ENCODE peak calls at places on chromosomes 7 and 10, in seven cellular contexts. S is IMR-90, F is HepG2, V is HCT116, H is thyroid gland, X is esophagus squamous epithelium, Q is heart left ventricle. M is an unnamed sample.

GRCh38 chr7:104894998-104895850 is 118.8 kb upstream of the KMT2E start:
- DNase-seq in V (no peak), F (no peak), X (no peak), S (no peak), H (no peak), Q (no peak), M (no peak)

GRCh38 chr10:62815373-62816111 is 624 bp downstream of the EGR2 start:
- DNase-seq in Q (no peak), F (no peak), X (no peak), S (no peak), H (peak; percentile 20), V (no peak), M (peak; percentile 57)

GRCh38 chr7:42686594-42687156 is 225.2 kb downstream of the C7orf25 start:
- DNase-seq in F (no peak), X (no peak), H (no peak), Q (no peak), V (no peak), S (no peak), M (no peak)

GRCh38 chr10:100506596-100507356 is 12.9 kb downstream of the SEC31B start:
- DNase-seq in F (no peak), S (peak; percentile 86), Q (no peak), V (no peak), H (no peak), X (no peak), M (no peak)

GRCh38 chr10:106577756-106578155 is 586.8 kb downstream of the SORCS1 start:
- DNase-seq in X (no peak), V (no peak), S (no peak), F (no peak), Q (no peak), H (no peak), M (no peak)

GRCh38 chr10:72298774-72299519 is 25.2 kb downstream of the DDIT4 start:
- DNase-seq in S (no peak), V (no peak), H (no peak), F (no peak), Q (no peak), X (no peak), M (no peak)

GRCh38 chr7:64965594-64965993 is 25.2 kb downstream of the ZNF117 start:
- DNase-seq in F (no peak), V (no peak), S (no peak), Q (no peak), H (no peak), X (no peak), M (no peak)

GRCh38 chr7:116539879-116540278 is 15.0 kb downstream of the CAV1 start:
- DNase-seq in H (no peak), Q (no peak), V (no peak), S (no peak), X (no peak), F (no peak), M (no peak)

GRCh38 chr10:132848951-132849545 is 63.1 kb upstream of the NKX6-2 start:
- DNase-seq in Q (no peak), F (no peak), X (no peak), S (no peak), H (no peak), V (no peak), M (peak; percentile 42)

GRCh38 chr10:118442032-118442431 is 99.9 kb upstream of the FAM204A start:
- DNase-seq in Q (no peak), S (no peak), F (no peak), X (no peak), H (no peak), V (no peak), M (no peak)

GRCh38 chr7:45021604-45022296 is 21.7 kb downstream of the CCM2 start:
- DNase-seq in Q (no peak), F (no peak), H (no peak), X (no peak), S (peak; percentile 72), V (no peak), M (no peak)

GRCh38 chr7:91660734-91661355 is 219.7 kb downstream of the MTERF1 start:
- DNase-seq in X (no peak), Q (no peak), V (no peak), S (no peak), H (no peak), F (no peak), M (no peak)

GRCh38 chr10:132669208-132669861 is 116.6 kb downstream of the NKX6-2 start:
- DNase-seq in H (no peak), S (no peak), Q (no peak), F (no peak), V (no peak), X (no peak), M (peak; percentile 39)

GRCh38 chr10:92692085-92692671 is 2.4 kb downstream of the HHEX start:
- DNase-seq in Q (no peak), X (no peak), V (no peak), F (no peak), H (peak; percentile 37), S (no peak), M (no peak)

GRCh38 chr10:14617850-14618249 is 156.8 kb downstream of the FAM107B start:
- DNase-seq in H (no peak), F (no peak), Q (no peak), S (peak; percentile 45), X (no peak), V (no peak), M (no peak)

GRCh38 chr7:148883233-148884048 is 650 bp downstream of the EZH2 start:
- DNase-seq in F (no peak), Q (peak; percentile 45), S (no peak), V (no peak), X (no peak), H (peak; percentile 26), M (peak; percentile 50)

GRCh38 chr7:24756545-24756988 is 697 bp downstream of the GSDME start:
- DNase-seq in X (no peak), F (no peak), H (peak; percentile 41), Q (no peak), V (no peak), S (peak; percentile 53), M (no peak)

GRCh38 chr7:5827755-5828154 is 46.3 kb upstream of the RNF216 start:
- DNase-seq in F (peak; percentile 25), Q (no peak), V (peak; percentile 16), S (no peak), H (no peak), X (no peak), M (no peak)

GRCh38 chr7:22447759-22448158 is 52.2 kb downstream of the STEAP1B start:
- DNase-seq in S (peak; percentile 13), V (no peak), X (no peak), F (no peak), H (no peak), Q (no peak), M (no peak)

GRCh38 chr7:44693641-44694313 is 54.9 kb upstream of the ZMIZ2 start:
- DNase-seq in X (no peak), F (no peak), Q (peak; percentile 94), V (peak; percentile 28), S (peak; percentile 85), H (no peak), M (no peak)

GRCh38 chr7:93156884-93157283 is 8.7 kb upstream of the SAMD9L start:
- DNase-seq in H (no peak), S (peak; percentile 32), V (no peak), F (no peak), X (no peak), Q (no peak), M (no peak)

GRCh38 chr10:33749042-33749441 is 414.6 kb upstream of the NRP1 start:
- DNase-seq in Q (no peak), H (no peak), S (no peak), V (no peak), X (no peak), F (no peak), M (no peak)

GRCh38 chr7:5528071-5528814 is 104.6 kb upstream of the TNRC18 start:
- DNase-seq in S (peak; percentile 36), F (no peak), X (no peak), Q (peak; percentile 71), H (peak; percentile 19), V (no peak), M (peak; percentile 63)

GRCh38 chr7:27200761-27201230 is 905 bp upstream of the HOXA13 start:
- DNase-seq in H (no peak), V (no peak), X (no peak), F (no peak), Q (no peak), S (no peak), M (no peak)
- H3K27ac ChIP-seq in H (no peak overlapping the region), V (no peak overlapping the region), X (no peak overlapping the region), F (no peak overlapping the region), Q (no peak overlapping the region), S (no peak overlapping the region), M (no peak overlapping the region)

GRCh38 chr7:51079494-51079893 is 237.1 kb downstream of the COBL start:
- DNase-seq in Q (no peak), V (no peak), F (no peak), H (no peak), X (no peak), S (no peak), M (no peak)
- TF ChIP-seq POLR2A in Q (no peak), V (no peak), F (no peak), H (no peak), X (no peak), S (no peak), M (no peak)

GRCh38 chr10:114684085-114684821 is 26.2 kb upstream of the ABLIM1 start:
- DNase-seq in Q (peak; percentile 79), X (no peak), F (peak; percentile 50), V (no peak), H (peak; percentile 29), S (peak; percentile 30), M (peak; percentile 75)

GRCh38 chr10:114684822-114685209 is 26.7 kb upstream of the ABLIM1 start:
- DNase-seq in V (no peak), X (no peak), H (no peak), Q (no peak), F (peak; percentile 95), S (peak; percentile 85), M (no peak)

GRCh38 chr10:114683162-114683561 is 25.1 kb upstream of the ABLIM1 start:
- DNase-seq in S (no peak), F (no peak), Q (no peak), V (no peak), H (no peak), X (no peak), M (no peak)

GRCh38 chr10:114682532-114682931 is 24.5 kb upstream of the ABLIM1 start:
- DNase-seq in F (no peak), H (no peak), Q (no peak), V (no peak), X (no peak), S (no peak), M (no peak)

GRCh38 chr10:114683593-114683992 is 25.5 kb upstream of the ABLIM1 start:
- DNase-seq in Q (peak; percentile 47), H (no peak), F (no peak), S (no peak), V (no peak), X (no peak), M (no peak)
- H3K27ac ChIP-seq in Q (peak overlapping the region; percentile 85), H (peak overlapping the region; percentile 33), F (no peak overlapping the region), S (no peak overlapping the region), V (no peak overlapping the region), X (peak overlapping the region; percentile 84), M (peak overlapping the region; percentile 84)

DNA sequence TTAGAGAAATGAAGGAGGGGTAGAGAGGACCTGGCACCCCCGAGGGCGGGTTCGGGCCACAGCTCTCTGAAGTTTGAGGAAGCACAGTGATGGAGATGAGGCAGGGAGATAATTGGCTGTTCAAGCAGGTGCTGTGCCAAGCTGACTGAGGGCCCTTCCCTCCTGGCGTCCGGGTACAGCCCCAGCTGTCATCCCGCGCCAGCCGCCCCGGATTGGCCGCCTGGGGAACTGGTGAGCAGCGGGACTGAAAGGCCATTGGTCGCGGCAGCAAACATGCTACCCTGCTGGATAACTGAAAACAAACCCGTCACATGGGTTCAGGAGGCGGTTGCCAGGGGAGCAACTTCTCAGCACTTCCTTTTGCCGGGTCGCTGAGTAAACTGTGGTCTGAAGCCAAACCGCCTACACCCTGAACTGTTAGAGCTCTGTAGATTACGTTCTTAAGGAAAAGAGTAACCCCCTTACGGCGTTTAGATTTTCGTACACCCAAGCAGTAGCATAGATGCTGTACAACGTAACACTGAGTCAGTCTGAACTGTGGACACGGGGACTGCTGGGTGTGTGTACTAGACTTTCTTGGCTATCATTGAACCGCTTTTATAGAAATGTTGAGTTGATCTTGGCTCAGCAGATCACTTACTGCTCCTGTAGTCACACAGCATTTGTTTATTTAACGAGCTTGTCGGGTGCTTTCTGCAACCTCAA is 1.3 kb downstream of the INSIG1 start:
- DNase-seq in X (peak; percentile 87), F (no peak), H (peak; percentile 94), Q (peak; percentile 96), S (peak; percentile 98), V (peak; percentile 73), M (peak; percentile 98)
- TF ChIP-seq POLR2A in X (peak; percentile 18), F (no peak), H (peak; percentile 71), Q (no peak), S (peak; percentile 55), V (no peak), M (peak; percentile 76)

M was measured in Peyer's patch.